ENCODE peak calls at places on chromosome 7, in seven cellular contexts. One of them, this sample, is unnamed.

GRCh38 chr7:111499027-111499426 is 63.3 kb downstream of the IMMP2L start:
- DNase-seq in activated CD4-positive, alpha-beta memory T cell treated with anti-CD3 and anti-CD28 coated beads, Interleukin-2, amount 10 ng/mL, durations not matched to agents 7 days and 5 days: no peak
- DNase-seq in stimulated activated CD4-positive, alpha-beta T cell treated with anti-CD3 and anti-CD28 coated beads, TNF-alpha, amount 100 ng/mL, for 48 hours: no peak
- DNase-seq in LHCN-M2: peak
- DNase-seq in mesothelial cell of epicardium: no peak
- DNase-seq in fibroblast of the aortic adventitia: peak
- DNase-seq in HTR-8/SVneo: no peak
- DNase-seq in this sample: peak

GRCh38 chr7:133051066-133051465 is 30.8 kb downstream of the CHCHD3 start:
- DNase-seq in activated CD4-positive, alpha-beta memory T cell treated with anti-CD3 and anti-CD28 coated beads, Interleukin-2, amount 10 ng/mL, durations not matched to agents 7 days and 5 days: no peak
- DNase-seq in mesothelial cell of epicardium: no peak
- DNase-seq in fibroblast of the aortic adventitia: peak
- DNase-seq in stimulated activated CD4-positive, alpha-beta T cell treated with anti-CD3 and anti-CD28 coated beads, TNF-alpha, amount 100 ng/mL, for 48 hours: no peak
- DNase-seq in LHCN-M2: peak
- DNase-seq in HTR-8/SVneo: no peak
- DNase-seq in this sample: peak

GRCh38 chr7:100493476-100494264 is 9.9 kb downstream of the NYAP1 start:
- DNase-seq in activated CD4-positive, alpha-beta memory T cell treated with anti-CD3 and anti-CD28 coated beads, Interleukin-2, amount 10 ng/mL, durations not matched to agents 7 days and 5 days: peak
- DNase-seq in LHCN-M2: no peak
- DNase-seq in stimulated activated CD4-positive, alpha-beta T cell treated with anti-CD3 and anti-CD28 coated beads, TNF-alpha, amount 100 ng/mL, for 48 hours: no peak
- DNase-seq in HTR-8/SVneo: no peak
- DNase-seq in fibroblast of the aortic adventitia: no peak
- DNase-seq in mesothelial cell of epicardium: no peak
- DNase-seq in this sample: peak

GRCh38 chr7:158863611-158864506 is 7.5 kb downstream of the DYNC2I1 start:
- DNase-seq in LHCN-M2: peak
- DNase-seq in activated CD4-positive, alpha-beta memory T cell treated with anti-CD3 and anti-CD28 coated beads, Interleukin-2, amount 10 ng/mL, durations not matched to agents 7 days and 5 days: peak
- DNase-seq in fibroblast of the aortic adventitia: peak
- DNase-seq in mesothelial cell of epicardium: no peak
- DNase-seq in stimulated activated CD4-positive, alpha-beta T cell treated with anti-CD3 and anti-CD28 coated beads, TNF-alpha, amount 100 ng/mL, for 48 hours: peak
- DNase-seq in HTR-8/SVneo: peak
- DNase-seq in this sample: peak

GRCh38 chr7:155291045-155291530 is 6.6 kb upstream of the INSIG1 start:
- DNase-seq in stimulated activated CD4-positive, alpha-beta T cell treated with anti-CD3 and anti-CD28 coated beads, TNF-alpha, amount 100 ng/mL, for 48 hours: no peak
- DNase-seq in HTR-8/SVneo: peak
- DNase-seq in mesothelial cell of epicardium: no peak
- DNase-seq in activated CD4-positive, alpha-beta memory T cell treated with anti-CD3 and anti-CD28 coated beads, Interleukin-2, amount 10 ng/mL, durations not matched to agents 7 days and 5 days: no peak
- DNase-seq in fibroblast of the aortic adventitia: peak
- DNase-seq in LHCN-M2: peak
- DNase-seq in this sample: peak

GRCh38 chr7:31782411-31782991 is 95.5 kb downstream of the PPP1R17 start:
- DNase-seq in activated CD4-positive, alpha-beta memory T cell treated with anti-CD3 and anti-CD28 coated beads, Interleukin-2, amount 10 ng/mL, durations not matched to agents 7 days and 5 days: no peak
- DNase-seq in LHCN-M2: peak
- DNase-seq in HTR-8/SVneo: peak
- DNase-seq in fibroblast of the aortic adventitia: peak
- DNase-seq in mesothelial cell of epicardium: no peak
- DNase-seq in stimulated activated CD4-positive, alpha-beta T cell treated with anti-CD3 and anti-CD28 coated beads, TNF-alpha, amount 100 ng/mL, for 48 hours: no peak
- DNase-seq in this sample: peak

GRCh38 chr7:76191783-76192240 is 9.9 kb upstream of the SRRM3 start:
- DNase-seq in LHCN-M2: peak
- DNase-seq in stimulated activated CD4-positive, alpha-beta T cell treated with anti-CD3 and anti-CD28 coated beads, TNF-alpha, amount 100 ng/mL, for 48 hours: no peak
- DNase-seq in activated CD4-positive, alpha-beta memory T cell treated with anti-CD3 and anti-CD28 coated beads, Interleukin-2, amount 10 ng/mL, durations not matched to agents 7 days and 5 days: no peak
- DNase-seq in mesothelial cell of epicardium: no peak
- DNase-seq in HTR-8/SVneo: peak
- DNase-seq in fibroblast of the aortic adventitia: peak
- DNase-seq in this sample: peak

GRCh38 chr7:18895456-18895855 is 222.0 kb downstream of the TWIST1 start:
- DNase-seq in mesothelial cell of epicardium: no peak
- DNase-seq in fibroblast of the aortic adventitia: peak
- DNase-seq in stimulated activated CD4-positive, alpha-beta T cell treated with anti-CD3 and anti-CD28 coated beads, TNF-alpha, amount 100 ng/mL, for 48 hours: no peak
- DNase-seq in HTR-8/SVneo: peak
- DNase-seq in activated CD4-positive, alpha-beta memory T cell treated with anti-CD3 and anti-CD28 coated beads, Interleukin-2, amount 10 ng/mL, durations not matched to agents 7 days and 5 days: no peak
- DNase-seq in LHCN-M2: peak
- DNase-seq in this sample: peak

GRCh38 chr7:50978633-50979215 is 196.0 kb upstream of the GRB10 start:
- DNase-seq in fibroblast of the aortic adventitia: peak
- DNase-seq in HTR-8/SVneo: no peak
- DNase-seq in mesothelial cell of epicardium: no peak
- DNase-seq in stimulated activated CD4-positive, alpha-beta T cell treated with anti-CD3 and anti-CD28 coated beads, TNF-alpha, amount 100 ng/mL, for 48 hours: no peak
- DNase-seq in activated CD4-positive, alpha-beta memory T cell treated with anti-CD3 and anti-CD28 coated beads, Interleukin-2, amount 10 ng/mL, durations not matched to agents 7 days and 5 days: no peak
- DNase-seq in LHCN-M2: peak
- DNase-seq in this sample: peak

GRCh38 chr7:11760372-11760771 is 71.6 kb downstream of the THSD7A start:
- DNase-seq in stimulated activated CD4-positive, alpha-beta T cell treated with anti-CD3 and anti-CD28 coated beads, TNF-alpha, amount 100 ng/mL, for 48 hours: no peak
- DNase-seq in activated CD4-positive, alpha-beta memory T cell treated with anti-CD3 and anti-CD28 coated beads, Interleukin-2, amount 10 ng/mL, durations not matched to agents 7 days and 5 days: no peak
- DNase-seq in fibroblast of the aortic adventitia: no peak
- DNase-seq in LHCN-M2: no peak
- DNase-seq in HTR-8/SVneo: no peak
- DNase-seq in mesothelial cell of epicardium: no peak
- DNase-seq in this sample: no peak

GRCh38 chr7:55274156-55274555 is 91.0 kb upstream of the LANCL2 start:
- DNase-seq in activated CD4-positive, alpha-beta memory T cell treated with anti-CD3 and anti-CD28 coated beads, Interleukin-2, amount 10 ng/mL, durations not matched to agents 7 days and 5 days: no peak
- DNase-seq in HTR-8/SVneo: no peak
- DNase-seq in LHCN-M2: no peak
- DNase-seq in mesothelial cell of epicardium: no peak
- DNase-seq in fibroblast of the aortic adventitia: no peak
- DNase-seq in stimulated activated CD4-positive, alpha-beta T cell treated with anti-CD3 and anti-CD28 coated beads, TNF-alpha, amount 100 ng/mL, for 48 hours: no peak
- DNase-seq in this sample: no peak

GRCh38 chr7:47483604-47484273 is 98.2 kb downstream of the TNS3 start:
- DNase-seq in LHCN-M2: peak
- DNase-seq in HTR-8/SVneo: no peak
- DNase-seq in mesothelial cell of epicardium: no peak
- DNase-seq in fibroblast of the aortic adventitia: peak
- DNase-seq in stimulated activated CD4-positive, alpha-beta T cell treated with anti-CD3 and anti-CD28 coated beads, TNF-alpha, amount 100 ng/mL, for 48 hours: no peak
- DNase-seq in activated CD4-positive, alpha-beta memory T cell treated with anti-CD3 and anti-CD28 coated beads, Interleukin-2, amount 10 ng/mL, durations not matched to agents 7 days and 5 days: no peak
- DNase-seq in this sample: peak

GRCh38 chr7:136353287-136353686 is 376.1 kb upstream of the MTPN start:
- DNase-seq in HTR-8/SVneo: no peak
- DNase-seq in fibroblast of the aortic adventitia: no peak
- DNase-seq in activated CD4-positive, alpha-beta memory T cell treated with anti-CD3 and anti-CD28 coated beads, Interleukin-2, amount 10 ng/mL, durations not matched to agents 7 days and 5 days: no peak
- DNase-seq in stimulated activated CD4-positive, alpha-beta T cell treated with anti-CD3 and anti-CD28 coated beads, TNF-alpha, amount 100 ng/mL, for 48 hours: no peak
- DNase-seq in LHCN-M2: no peak
- DNase-seq in mesothelial cell of epicardium: no peak
- DNase-seq in this sample: no peak

GRCh38 chr7:38222481-38223096 is 44.5 kb downstream of the STARD3NL start:
- DNase-seq in LHCN-M2: peak
- DNase-seq in mesothelial cell of epicardium: no peak
- DNase-seq in activated CD4-positive, alpha-beta memory T cell treated with anti-CD3 and anti-CD28 coated beads, Interleukin-2, amount 10 ng/mL, durations not matched to agents 7 days and 5 days: no peak
- DNase-seq in HTR-8/SVneo: peak
- DNase-seq in stimulated activated CD4-positive, alpha-beta T cell treated with anti-CD3 and anti-CD28 coated beads, TNF-alpha, amount 100 ng/mL, for 48 hours: no peak
- DNase-seq in fibroblast of the aortic adventitia: peak
- DNase-seq in this sample: peak

GRCh38 chr7:47402941-47403340 is 179.0 kb downstream of the TNS3 start:
- DNase-seq in activated CD4-positive, alpha-beta memory T cell treated with anti-CD3 and anti-CD28 coated beads, Interleukin-2, amount 10 ng/mL, durations not matched to agents 7 days and 5 days: no peak
- DNase-seq in LHCN-M2: no peak
- DNase-seq in stimulated activated CD4-positive, alpha-beta T cell treated with anti-CD3 and anti-CD28 coated beads, TNF-alpha, amount 100 ng/mL, for 48 hours: no peak
- DNase-seq in mesothelial cell of epicardium: no peak
- DNase-seq in HTR-8/SVneo: no peak
- DNase-seq in fibroblast of the aortic adventitia: no peak
- DNase-seq in this sample: no peak

GRCh38 chr7:76269895-76270294 is 32.6 kb upstream of the HSPB1 start:
- DNase-seq in activated CD4-positive, alpha-beta memory T cell treated with anti-CD3 and anti-CD28 coated beads, Interleukin-2, amount 10 ng/mL, durations not matched to agents 7 days and 5 days: no peak
- DNase-seq in LHCN-M2: no peak
- DNase-seq in mesothelial cell of epicardium: no peak
- DNase-seq in fibroblast of the aortic adventitia: peak
- DNase-seq in stimulated activated CD4-positive, alpha-beta T cell treated with anti-CD3 and anti-CD28 coated beads, TNF-alpha, amount 100 ng/mL, for 48 hours: no peak
- DNase-seq in HTR-8/SVneo: no peak
- DNase-seq in this sample: no peak

GRCh38 chr7:138738551-138739335 is 37.6 kb upstream of the SVOPL start:
- DNase-seq in activated CD4-positive, alpha-beta memory T cell treated with anti-CD3 and anti-CD28 coated beads, Interleukin-2, amount 10 ng/mL, durations not matched to agents 7 days and 5 days: peak
- DNase-seq in stimulated activated CD4-positive, alpha-beta T cell treated with anti-CD3 and anti-CD28 coated beads, TNF-alpha, amount 100 ng/mL, for 48 hours: peak
- DNase-seq in fibroblast of the aortic adventitia: peak
- DNase-seq in mesothelial cell of epicardium: peak
- DNase-seq in LHCN-M2: peak
- DNase-seq in HTR-8/SVneo: peak
- DNase-seq in this sample: peak

GRCh38 chr7:91046322-91047088 is 217.7 kb upstream of the FZD1 start:
- DNase-seq in fibroblast of the aortic adventitia: peak
- DNase-seq in stimulated activated CD4-positive, alpha-beta T cell treated with anti-CD3 and anti-CD28 coated beads, TNF-alpha, amount 100 ng/mL, for 48 hours: no peak
- DNase-seq in LHCN-M2: peak
- DNase-seq in activated CD4-positive, alpha-beta memory T cell treated with anti-CD3 and anti-CD28 coated beads, Interleukin-2, amount 10 ng/mL, durations not matched to agents 7 days and 5 days: no peak
- DNase-seq in HTR-8/SVneo: no peak
- DNase-seq in mesothelial cell of epicardium: no peak
- DNase-seq in this sample: no peak

GRCh38 chr7:26995664-26996063 is 100.1 kb downstream of the HOXA1 start:
- DNase-seq in fibroblast of the aortic adventitia: no peak
- DNase-seq in stimulated activated CD4-positive, alpha-beta T cell treated with anti-CD3 and anti-CD28 coated beads, TNF-alpha, amount 100 ng/mL, for 48 hours: no peak
- DNase-seq in activated CD4-positive, alpha-beta memory T cell treated with anti-CD3 and anti-CD28 coated beads, Interleukin-2, amount 10 ng/mL, durations not matched to agents 7 days and 5 days: no peak
- DNase-seq in LHCN-M2: no peak
- DNase-seq in mesothelial cell of epicardium: no peak
- DNase-seq in HTR-8/SVneo: no peak
- DNase-seq in this sample: no peak

GRCh38 chr7:11424006-11424405 is 408.0 kb downstream of the THSD7A start:
- DNase-seq in fibroblast of the aortic adventitia: no peak
- DNase-seq in activated CD4-positive, alpha-beta memory T cell treated with anti-CD3 and anti-CD28 coated beads, Interleukin-2, amount 10 ng/mL, durations not matched to agents 7 days and 5 days: no peak
- DNase-seq in stimulated activated CD4-positive, alpha-beta T cell treated with anti-CD3 and anti-CD28 coated beads, TNF-alpha, amount 100 ng/mL, for 48 hours: no peak
- DNase-seq in HTR-8/SVneo: no peak
- DNase-seq in LHCN-M2: no peak
- DNase-seq in mesothelial cell of epicardium: no peak
- DNase-seq in this sample: no peak

GRCh38 chr7:29815181-29816105 is 9.1 kb downstream of the WIPF3 start:
- DNase-seq in stimulated activated CD4-positive, alpha-beta T cell treated with anti-CD3 and anti-CD28 coated beads, TNF-alpha, amount 100 ng/mL, for 48 hours: no peak
- DNase-seq in activated CD4-positive, alpha-beta memory T cell treated with anti-CD3 and anti-CD28 coated beads, Interleukin-2, amount 10 ng/mL, durations not matched to agents 7 days and 5 days: no peak
- DNase-seq in HTR-8/SVneo: no peak
- DNase-seq in LHCN-M2: peak
- DNase-seq in mesothelial cell of epicardium: no peak
- DNase-seq in fibroblast of the aortic adventitia: no peak
- DNase-seq in this sample: no peak

GRCh38 chr7:1234794-1235500 is 2.3 kb downstream of the UNCX start:
- DNase-seq in stimulated activated CD4-positive, alpha-beta T cell treated with anti-CD3 and anti-CD28 coated beads, TNF-alpha, amount 100 ng/mL, for 48 hours: no peak
- DNase-seq in HTR-8/SVneo: no peak
- DNase-seq in fibroblast of the aortic adventitia: no peak
- DNase-seq in mesothelial cell of epicardium: no peak
- DNase-seq in LHCN-M2: no peak
- DNase-seq in activated CD4-positive, alpha-beta memory T cell treated with anti-CD3 and anti-CD28 coated beads, Interleukin-2, amount 10 ng/mL, durations not matched to agents 7 days and 5 days: peak
- DNase-seq in this sample: no peak

GRCh38 chr7:107446988-107447387 is 22.9 kb upstream of the GPR22 start:
- DNase-seq in LHCN-M2: peak
- DNase-seq in stimulated activated CD4-positive, alpha-beta T cell treated with anti-CD3 and anti-CD28 coated beads, TNF-alpha, amount 100 ng/mL, for 48 hours: no peak
- DNase-seq in fibroblast of the aortic adventitia: peak
- DNase-seq in activated CD4-positive, alpha-beta memory T cell treated with anti-CD3 and anti-CD28 coated beads, Interleukin-2, amount 10 ng/mL, durations not matched to agents 7 days and 5 days: no peak
- DNase-seq in HTR-8/SVneo: no peak
- DNase-seq in mesothelial cell of epicardium: no peak
- DNase-seq in this sample: peak

GRCh38 chr7:698515-699259 is 27.8 kb upstream of the DNAAF5 start:
- DNase-seq in HTR-8/SVneo: no peak
- DNase-seq in stimulated activated CD4-positive, alpha-beta T cell treated with anti-CD3 and anti-CD28 coated beads, TNF-alpha, amount 100 ng/mL, for 48 hours: no peak
- DNase-seq in activated CD4-positive, alpha-beta memory T cell treated with anti-CD3 and anti-CD28 coated beads, Interleukin-2, amount 10 ng/mL, durations not matched to agents 7 days and 5 days: no peak
- DNase-seq in mesothelial cell of epicardium: no peak
- DNase-seq in LHCN-M2: no peak
- DNase-seq in fibroblast of the aortic adventitia: no peak
- DNase-seq in this sample: no peak

GRCh38 chr7:130420943-130421578 is 19.8 kb downstream of the CEP41 start:
- DNase-seq in fibroblast of the aortic adventitia: peak
- DNase-seq in LHCN-M2: no peak
- DNase-seq in activated CD4-positive, alpha-beta memory T cell treated with anti-CD3 and anti-CD28 coated beads, Interleukin-2, amount 10 ng/mL, durations not matched to agents 7 days and 5 days: no peak
- DNase-seq in HTR-8/SVneo: no peak
- DNase-seq in stimulated activated CD4-positive, alpha-beta T cell treated with anti-CD3 and anti-CD28 coated beads, TNF-alpha, amount 100 ng/mL, for 48 hours: no peak
- DNase-seq in mesothelial cell of epicardium: no peak
- DNase-seq in this sample: no peak

GRCh38 chr7:2024227-2024918 is 208.4 kb downstream of the MAD1L1 start:
- DNase-seq in LHCN-M2: peak
- DNase-seq in mesothelial cell of epicardium: no peak
- DNase-seq in fibroblast of the aortic adventitia: no peak
- DNase-seq in HTR-8/SVneo: no peak
- DNase-seq in activated CD4-positive, alpha-beta memory T cell treated with anti-CD3 and anti-CD28 coated beads, Interleukin-2, amount 10 ng/mL, durations not matched to agents 7 days and 5 days: no peak
- DNase-seq in stimulated activated CD4-positive, alpha-beta T cell treated with anti-CD3 and anti-CD28 coated beads, TNF-alpha, amount 100 ng/mL, for 48 hours: no peak
- DNase-seq in this sample: no peak

GRCh38 chr7:66145404-66145843 is 30.8 kb downstream of the CRCP start:
- DNase-seq in mesothelial cell of epicardium: no peak
- DNase-seq in stimulated activated CD4-positive, alpha-beta T cell treated with anti-CD3 and anti-CD28 coated beads, TNF-alpha, amount 100 ng/mL, for 48 hours: no peak
- DNase-seq in HTR-8/SVneo: no peak
- DNase-seq in activated CD4-positive, alpha-beta memory T cell treated with anti-CD3 and anti-CD28 coated beads, Interleukin-2, amount 10 ng/mL, durations not matched to agents 7 days and 5 days: no peak
- DNase-seq in LHCN-M2: peak
- DNase-seq in fibroblast of the aortic adventitia: peak
- DNase-seq in this sample: peak

GRCh38 chr7:18900236-18900635 is 217.2 kb downstream of the TWIST1 start:
- DNase-seq in fibroblast of the aortic adventitia: no peak
- DNase-seq in HTR-8/SVneo: no peak
- DNase-seq in mesothelial cell of epicardium: no peak
- DNase-seq in stimulated activated CD4-positive, alpha-beta T cell treated with anti-CD3 and anti-CD28 coated beads, TNF-alpha, amount 100 ng/mL, for 48 hours: no peak
- DNase-seq in LHCN-M2: no peak
- DNase-seq in activated CD4-positive, alpha-beta memory T cell treated with anti-CD3 and anti-CD28 coated beads, Interleukin-2, amount 10 ng/mL, durations not matched to agents 7 days and 5 days: no peak
- DNase-seq in this sample: no peak

GRCh38 chr7:38685851-38686250 is 54.7 kb upstream of the AMPH start:
- DNase-seq in LHCN-M2: no peak
- DNase-seq in activated CD4-positive, alpha-beta memory T cell treated with anti-CD3 and anti-CD28 coated beads, Interleukin-2, amount 10 ng/mL, durations not matched to agents 7 days and 5 days: no peak
- DNase-seq in fibroblast of the aortic adventitia: no peak
- DNase-seq in stimulated activated CD4-positive, alpha-beta T cell treated with anti-CD3 and anti-CD28 coated beads, TNF-alpha, amount 100 ng/mL, for 48 hours: no peak
- DNase-seq in HTR-8/SVneo: no peak
- DNase-seq in mesothelial cell of epicardium: no peak
- DNase-seq in this sample: no peak

GRCh38 chr7:142711722-142712616 is 37.3 kb upstream of the PRSS1 start:
- DNase-seq in LHCN-M2: peak
- DNase-seq in activated CD4-positive, alpha-beta memory T cell treated with anti-CD3 and anti-CD28 coated beads, Interleukin-2, amount 10 ng/mL, durations not matched to agents 7 days and 5 days: peak
- DNase-seq in mesothelial cell of epicardium: no peak
- DNase-seq in fibroblast of the aortic adventitia: peak
- DNase-seq in stimulated activated CD4-positive, alpha-beta T cell treated with anti-CD3 and anti-CD28 coated beads, TNF-alpha, amount 100 ng/mL, for 48 hours: no peak
- DNase-seq in HTR-8/SVneo: no peak
- DNase-seq in this sample: no peak

GRCh38 chr7:22598318-22598717 is 98.3 kb upstream of the STEAP1B start:
- DNase-seq in stimulated activated CD4-positive, alpha-beta T cell treated with anti-CD3 and anti-CD28 coated beads, TNF-alpha, amount 100 ng/mL, for 48 hours: no peak
- DNase-seq in fibroblast of the aortic adventitia: no peak
- DNase-seq in LHCN-M2: no peak
- DNase-seq in mesothelial cell of epicardium: no peak
- DNase-seq in activated CD4-positive, alpha-beta memory T cell treated with anti-CD3 and anti-CD28 coated beads, Interleukin-2, amount 10 ng/mL, durations not matched to agents 7 days and 5 days: no peak
- DNase-seq in HTR-8/SVneo: no peak
- DNase-seq in this sample: no peak

GRCh38 chr7:25758559-25758958 is 393.4 kb upstream of the NFE2L3 start:
- DNase-seq in LHCN-M2: no peak
- DNase-seq in HTR-8/SVneo: no peak
- DNase-seq in fibroblast of the aortic adventitia: no peak
- DNase-seq in stimulated activated CD4-positive, alpha-beta T cell treated with anti-CD3 and anti-CD28 coated beads, TNF-alpha, amount 100 ng/mL, for 48 hours: no peak
- DNase-seq in activated CD4-positive, alpha-beta memory T cell treated with anti-CD3 and anti-CD28 coated beads, Interleukin-2, amount 10 ng/mL, durations not matched to agents 7 days and 5 days: no peak
- DNase-seq in mesothelial cell of epicardium: no peak
- DNase-seq in this sample: no peak

GRCh38 chr7:2175514-2175913 is 57.2 kb downstream of the MAD1L1 start:
- DNase-seq in LHCN-M2: peak
- DNase-seq in mesothelial cell of epicardium: no peak
- DNase-seq in fibroblast of the aortic adventitia: peak
- DNase-seq in activated CD4-positive, alpha-beta memory T cell treated with anti-CD3 and anti-CD28 coated beads, Interleukin-2, amount 10 ng/mL, durations not matched to agents 7 days and 5 days: no peak
- DNase-seq in HTR-8/SVneo: peak
- DNase-seq in stimulated activated CD4-positive, alpha-beta T cell treated with anti-CD3 and anti-CD28 coated beads, TNF-alpha, amount 100 ng/mL, for 48 hours: no peak
- DNase-seq in this sample: peak

This sample was measured in HCEC 1CT.